ENCODE peak calls at places on chromosomes 11 and 22, in four cellular contexts. Y is mesendoderm, E is H9, C is H1. M is an unnamed sample.

GRCh38 chr11:69791266-69791665 is 16.1 kb upstream of the FGF4 start:
- DNase-seq in Y (no peak), E (no peak), C (no peak), M (peak; percentile 61)

GRCh38 chr11:5368502-5369043 is 15.0 kb upstream of the OR51M1 start:
- DNase-seq in Y (peak; percentile 75), E (no peak), C (no peak), M (no peak)

GRCh38 chr11:77073328-77074001 is 6.7 kb downstream of the CAPN5 start:
- DNase-seq in Y (no peak), E (peak; percentile 18), C (no peak), M (peak; percentile 94)

GRCh38 chr11:118988280-118988679 is 9.7 kb upstream of the CENATAC start:
- DNase-seq in Y (no peak), E (no peak), C (no peak), M (no peak)

GRCh38 chr11:104198576-104198975 is 34.6 kb upstream of the PDGFD start:
- DNase-seq in Y (no peak), E (no peak), C (no peak), M (no peak)

GRCh38 chr11:60357771-60358170 is 20.6 kb upstream of the MS4A7 start:
- DNase-seq in Y (no peak), E (no peak), C (no peak), M (no peak)

GRCh38 chr11:63737718-63738117 is 30.9 kb downstream of the ZFTA start:
- DNase-seq in Y (no peak), E (no peak), C (no peak), M (no peak)

GRCh38 chr11:34305095-34305692 is 52.6 kb downstream of the ABTB2 start:
- DNase-seq in Y (no peak), E (no peak), C (no peak), M (peak; percentile 39)

GRCh38 chr11:94809251-94809650 is 41.1 kb downstream of the AMOTL1 start:
- DNase-seq in Y (peak; percentile 76), E (no peak), C (no peak), M (peak; percentile 63)

GRCh38 chr11:128334311-128335044 is 252.9 kb downstream of the ETS1 start:
- DNase-seq in Y (no peak), E (no peak), C (no peak), M (no peak)

GRCh38 chr11:131916633-131917032 is 546.2 kb downstream of the NTM start:
- DNase-seq in Y (no peak), E (no peak), C (no peak), M (peak; percentile 31)

GRCh38 chr22:44712156-44712555 is 10.2 kb downstream of the PRR5 start:
- DNase-seq in Y (no peak), E (no peak), C (no peak), M (no peak)

GRCh38 chr11:34044664-34045485 is 6.7 kb upstream of the CAPRIN1 start:
- DNase-seq in Y (peak; percentile 50), E (peak; percentile 54), C (peak; percentile 23), M (peak; percentile 82)

GRCh38 chr11:127804775-127805446 is 782.4 kb downstream of the ETS1 start:
- DNase-seq in Y (no peak), E (no peak), C (no peak), M (no peak)

GRCh38 chr22:31155425-31155824 is 4.6 kb upstream of the RNF185 start:
- DNase-seq in Y (no peak), E (no peak), C (no peak), M (peak; percentile 80)

GRCh38 chr22:41092847-41093371 is 517 bp downstream of the EP300 start:
- DNase-seq in Y (peak; percentile 35), E (no peak), C (no peak), M (peak; percentile 20)

GRCh38 chr11:14059491-14059890 is 97.0 kb downstream of the SPON1 start:
- DNase-seq in Y (peak; percentile 37), E (no peak), C (no peak), M (no peak)

GRCh38 chr22:25942126-25942988 is 200.4 kb downstream of the MYO18B start:
- DNase-seq in Y (no peak), E (no peak), C (no peak), M (no peak)

GRCh38 chr11:11798586-11799438 is 43.0 kb upstream of the USP47 start:
- DNase-seq in Y (peak; percentile 88), E (no peak), C (no peak), M (peak; percentile 78)

GRCh38 chr11:116731097-116731761 is 41.6 kb downstream of the BUD13 start:
- DNase-seq in Y (peak; percentile 89), E (peak; percentile 82), C (no peak), M (peak; percentile 10)

GRCh38 chr11:1055990-1056771 is 18.5 kb upstream of the MUC2 start:
- DNase-seq in Y (no peak), E (no peak), C (no peak), M (no peak)

GRCh38 chr22:27004434-27004833 is 347.0 kb downstream of the MIAT start:
- DNase-seq in Y (peak; percentile 37), E (peak; percentile 52), C (no peak), M (no peak)

GRCh38 chr11:120710354-120711187 is 199.0 kb downstream of the GRIK4 start:
- DNase-seq in Y (peak; percentile 83), E (peak; percentile 69), C (peak; percentile 56), M (peak; percentile 87)

GRCh38 chr11:43686207-43686606 is 5.7 kb downstream of the HSD17B12 start:
- DNase-seq in Y (peak; percentile 37), E (no peak), C (no peak), M (no peak)
- H3K4me1 ChIP-seq in Y (peaks cover 9% of the 10 kb centered on the region), E (peaks cover 14% of the 10 kb centered on the region), C (no peaks in the 10 kb centered on the region), M (peaks cover 1% of the 10 kb centered on the region)

DNA sequence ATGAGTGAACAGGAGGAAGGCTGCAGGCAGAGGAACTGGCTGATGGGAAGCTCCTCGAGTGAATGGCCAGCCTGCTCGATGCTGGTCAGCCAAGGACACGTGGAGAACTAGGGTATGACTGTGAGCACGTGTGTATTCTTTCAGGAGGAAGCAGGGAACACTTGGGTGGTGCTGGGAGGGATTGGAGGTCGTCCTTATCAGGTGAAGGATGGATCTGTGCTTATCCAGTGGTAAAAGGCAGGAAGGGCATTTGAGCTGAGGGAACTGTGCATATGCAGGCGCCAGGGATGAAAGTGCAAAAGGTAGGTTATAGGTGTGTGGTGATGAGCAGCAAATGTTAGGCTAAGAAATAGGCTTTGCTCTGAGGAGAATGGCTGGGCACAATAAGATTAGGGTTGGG is 9.7 kb upstream of the SLCO2B1 start:
- DNase-seq in Y (no peak), E (no peak), C (no peak), M (no peak)
- H3K56ac ChIP-seq in Y (no peak overlapping the region), E (no peak overlapping the region), C (no peak overlapping the region), M (no peak overlapping the region)

GRCh38 chr11:126341760-126342161 is 13.7 kb upstream of the ST3GAL4 start:
- DNase-seq in Y (no peak), E (no peak), C (no peak), M (peak; percentile 71)

GRCh38 chr11:126338346-126339055 is 17.0 kb upstream of the ST3GAL4 start:
- DNase-seq in Y (no peak), E (no peak), C (no peak), M (no peak)

GRCh38 chr11:126339073-126339865 is 16.2 kb upstream of the ST3GAL4 start:
- DNase-seq in Y (no peak), E (no peak), C (no peak), M (peak; percentile 73)

GRCh38 chr11:126340960-126341709 is 14.4 kb upstream of the ST3GAL4 start:
- DNase-seq in Y (no peak), E (no peak), C (no peak), M (no peak)

GRCh38 chr11:126339866-126340434 is 15.5 kb upstream of the ST3GAL4 start:
- DNase-seq in Y (no peak), E (no peak), C (no peak), M (peak; percentile 62)
- H3K4me1 ChIP-seq in Y (peaks cover 2% of the 10 kb centered on the region), E (peaks cover 1% of the 10 kb centered on the region), C (no peaks in the 10 kb centered on the region), M (peaks cover 12% of the 10 kb centered on the region)

DNA sequence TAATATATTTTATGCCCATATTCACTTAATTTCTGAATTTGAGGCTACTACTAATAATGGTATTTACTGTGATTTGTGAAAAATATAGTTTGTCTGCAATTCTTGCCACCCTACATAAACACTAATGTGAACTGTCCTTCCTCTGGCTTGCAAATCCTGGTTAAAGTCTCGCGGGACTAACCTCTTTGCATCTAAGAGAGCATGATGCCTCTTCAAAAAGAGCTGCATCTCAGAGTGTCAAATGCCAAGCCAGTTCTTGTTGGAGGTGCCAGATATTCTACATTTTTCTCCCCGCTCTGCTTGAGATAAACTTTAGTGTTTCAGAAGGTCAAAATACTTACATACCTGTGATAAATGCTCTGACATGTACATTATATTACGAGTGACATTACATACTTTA is 2.1 kb downstream of the ARHGAP42 start:
- DNase-seq in Y (peak; percentile 74), E (no peak), C (no peak), M (no peak)
- H3K56ac ChIP-seq in Y (peak overlapping the region; percentile 53), E (no peak overlapping the region), C (no peak overlapping the region), M (no peak overlapping the region)

GRCh38 chr11:86623736-86624135 is 48.7 kb downstream of the ME3 start:
- DNase-seq in Y (no peak), E (no peak), C (no peak), M (no peak)

GRCh38 chr11:86624366-86624765 is 48.0 kb downstream of the ME3 start:
- DNase-seq in Y (no peak), E (no peak), C (no peak), M (no peak)

GRCh38 chr11:86623041-86623621 is 49.3 kb downstream of the ME3 start:
- DNase-seq in Y (no peak), E (no peak), C (no peak), M (no peak)

GRCh38 chr11:86621854-86622253 is 50.6 kb downstream of the ME3 start:
- DNase-seq in Y (no peak), E (no peak), C (no peak), M (no peak)

GRCh38 chr11:86620796-86621575 is 51.4 kb downstream of the ME3 start:
- DNase-seq in Y (no peak), E (no peak), C (no peak), M (peak; percentile 73)
- H3K4me1 ChIP-seq in Y (no peaks in the 10 kb centered on the region), E (no peaks in the 10 kb centered on the region), C (peaks cover 3% of the 10 kb centered on the region), M (peaks cover 11% of the 10 kb centered on the region)

GRCh38 chr11:65498727-65498976 is 193 bp upstream of the MALAT1 start:
- DNase-seq in Y (no peak), E (no peak), C (no peak), M (no peak)

GRCh38 chr11:65498042-65498726 is 661 bp upstream of the MALAT1 start:
- DNase-seq in Y (peak; percentile 70), E (no peak), C (no peak), M (peak; percentile 68)

GRCh38 chr11:65499713-65500261 is 942 bp downstream of the MALAT1 start:
- DNase-seq in Y (no peak), E (no peak), C (no peak), M (no peak)

GRCh38 chr11:65500262-65501004 is 1.6 kb downstream of the MALAT1 start:
- DNase-seq in Y (peak; percentile 73), E (no peak), C (no peak), M (peak; percentile 58)

DNA sequence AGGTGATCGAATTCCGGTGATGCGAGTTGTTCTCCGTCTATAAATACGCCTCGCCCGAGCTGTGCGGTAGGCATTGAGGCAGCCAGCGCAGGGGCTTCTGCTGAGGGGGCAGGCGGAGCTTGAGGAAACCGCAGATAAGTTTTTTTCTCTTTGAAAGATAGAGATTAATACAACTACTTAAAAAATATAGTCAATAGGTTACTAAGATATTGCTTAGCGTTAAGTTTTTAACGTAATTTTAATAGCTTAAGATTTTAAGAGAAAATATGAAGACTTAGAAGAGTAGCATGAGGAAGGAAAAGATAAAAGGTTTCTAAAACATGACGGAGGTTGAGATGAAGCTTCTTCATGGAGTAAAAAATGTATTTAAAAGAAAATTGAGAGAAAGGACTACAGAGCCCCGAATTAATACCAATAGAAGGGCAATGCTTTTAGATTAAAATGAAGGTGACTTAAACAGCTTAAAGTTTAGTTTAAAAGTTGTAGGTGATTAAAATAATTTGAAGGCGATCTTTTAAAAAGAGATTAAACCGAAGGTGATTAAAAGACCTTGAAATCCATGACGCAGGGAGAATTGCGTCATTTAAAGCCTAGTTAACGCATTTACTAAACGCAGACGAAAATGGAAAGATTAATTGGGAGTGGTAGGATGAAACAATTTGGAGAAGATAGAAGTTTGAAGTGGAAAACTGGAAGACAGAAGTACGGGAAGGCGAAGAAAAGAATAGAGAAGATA is at the start of gene MALAT1:
- DNase-seq in Y (peak; percentile 96), E (peak; percentile 83), C (no peak), M (peak; percentile 94)
- H3K56ac ChIP-seq in Y (peak within 1 kb of the TSS; percentile 99), E (peak within 1 kb of the TSS; percentile 75), C (peak within 1 kb of the TSS; percentile 96), M (peak within 1 kb of the TSS; percentile 100)

M was measured in IMR-90.